ENCODE peak calls at places on chromosome X, in seven cellular contexts. F is A549, U is cardiac fibroblast, N is AG10803, E is dorsolateral prefrontal cortex, J is ovary, D is AG04449. R is an unnamed sample.
A peak's percentile ranks its signal among the peaks of the same experiment; 100 is the strongest.

GRCh38 chrX:585115-585808 is 45.3 kb upstream of the SHOX start:
- DNase-seq in F (no peak), U (no peak), N (no peak), E (no peak), J (no peak), D (no peak), R (no peak)

GRCh38 chrX:9604908-9605306 is 140.0 kb downstream of the TBL1X start:
- DNase-seq in F (no peak), U (no peak), N (no peak), E (no peak), J (no peak), D (no peak), R (no peak)

GRCh38 chrX:65586491-65586890 is 51.9 kb upstream of the LAS1L start:
- DNase-seq in F (no peak), U (peak; percentile 54), N (peak; percentile 35), E (no peak), J (no peak), D (no peak), R (no peak)

GRCh38 chrX:118644378-118644777 is 83.0 kb upstream of the IL13RA1 start:
- DNase-seq in F (peak; percentile 46), U (peak; percentile 66), N (peak; percentile 55), E (no peak), J (no peak), D (no peak), R (no peak)

GRCh38 chrX:149950681-149951080 is 12.4 kb upstream of the EOLA2 start:
- DNase-seq in F (peak; percentile 40), U (peak; percentile 73), N (peak; percentile 63), E (no peak), J (no peak), D (no peak), R (no peak)

GRCh38 chrX:136126892-136127406 is 20.4 kb upstream of the FHL1 start:
- DNase-seq in F (no peak), U (peak; percentile 25), N (peak; percentile 13), E (no peak), J (no peak), D (no peak), R (no peak)

GRCh38 chrX:138859421-138859820 is 147.9 kb upstream of the FGF13 start:
- DNase-seq in F (no peak), U (no peak), N (peak; percentile 76), E (no peak), J (no peak), D (no peak), R (no peak)

GRCh38 chrX:137034508-137034872 is 695 bp upstream of the GPR101 start:
- DNase-seq in F (no peak), U (no peak), N (no peak), E (no peak), J (no peak), D (no peak), R (no peak)

GRCh38 chrX:10577863-10578262 is 42.5 kb downstream of the MID1 start:
- DNase-seq in F (no peak), U (no peak), N (no peak), E (no peak), J (no peak), D (no peak), R (no peak)

GRCh38 chrX:14697453-14697852 is 168.1 kb downstream of the GLRA2 start:
- DNase-seq in F (peak; percentile 18), U (peak; percentile 25), N (no peak), E (no peak), J (no peak), D (no peak), R (no peak)

GRCh38 chrX:81957900-81958545 is 756.1 kb downstream of the SH3BGRL start:
- DNase-seq in F (peak; percentile 0), U (peak; percentile 1), N (no peak), E (no peak), J (no peak), D (no peak), R (no peak)

GRCh38 chrX:45145492-45146215 is 55.0 kb downstream of the DIPK2B start:
- DNase-seq in F (no peak), U (no peak), N (no peak), E (no peak), J (no peak), D (no peak), R (no peak)

GRCh38 chrX:49978191-49978590 is 55.8 kb downstream of the CLCN5 start:
- DNase-seq in F (no peak), U (peak; percentile 37), N (no peak), E (no peak), J (no peak), D (no peak), R (no peak)

GRCh38 chrX:25004040-25004439 is 11.7 kb downstream of the ARX start:
- DNase-seq in F (no peak), U (no peak), N (no peak), E (no peak), J (no peak), D (no peak), R (no peak)

GRCh38 chrX:52359614-52360232 is 9.1 kb upstream of the XAGE2 start:
- DNase-seq in F (no peak), U (peak; percentile 57), N (peak; percentile 10), E (no peak), J (no peak), D (no peak), R (no peak)

GRCh38 chrX:109312757-109313156 is 169.1 kb downstream of the GUCY2F start:
- DNase-seq in F (no peak), U (no peak), N (no peak), E (no peak), J (no peak), D (no peak), R (no peak)

GRCh38 chrX:12137982-12138365 is 299 bp upstream of the FRMPD4 start:
- DNase-seq in F (no peak), U (peak; percentile 27), N (no peak), E (no peak), J (no peak), D (no peak), R (no peak)

GRCh38 chrX:30690330-30690729 is 37.1 kb downstream of the GK start:
- DNase-seq in F (no peak), U (peak; percentile 33), N (peak; percentile 4), E (no peak), J (no peak), D (no peak), R (no peak)

GRCh38 chrX:119391279-119391678 is 7.9 kb upstream of the SLC25A43 start:
- DNase-seq in F (peak; percentile 49), U (peak; percentile 57), N (peak; percentile 32), E (no peak), J (no peak), D (no peak), R (no peak)

GRCh38 chrX:18886344-18887161 is 97.4 kb downstream of the PHKA2 start:
- DNase-seq in F (peak; percentile 52), U (peak; percentile 60), N (peak; percentile 41), E (peak; percentile 54), J (peak; percentile 78), D (no peak), R (peak; percentile 30)

GRCh38 chrX:30971761-30972603 is 82.9 kb upstream of the TAB3 start:
- DNase-seq in F (peak; percentile 22), U (peak; percentile 51), N (peak; percentile 66), E (no peak), J (no peak), D (no peak), R (no peak)

GRCh38 chrX:10783451-10783995 is 163.1 kb upstream of the MID1 start:
- DNase-seq in F (no peak), U (no peak), N (no peak), E (no peak), J (no peak), D (no peak), R (no peak)

GRCh38 chrX:29787666-29788065 is 427.7 kb upstream of the MAGEB2 start:
- DNase-seq in F (no peak), U (peak; percentile 1), N (no peak), E (no peak), J (no peak), D (no peak), R (no peak)

GRCh38 chrX:142036111-142036510 is 132.4 kb downstream of the MAGEC1 start:
- DNase-seq in F (no peak), U (peak; percentile 32), N (no peak), E (no peak), J (no peak), D (no peak), R (no peak)

GRCh38 chrX:46572295-46572936 is 1.1 kb upstream of the CHST7 start:
- DNase-seq in F (peak; percentile 25), U (no peak), N (no peak), E (no peak), J (no peak), D (no peak), R (no peak)

GRCh38 chrX:46573896-46574336 is 351 bp downstream of the CHST7 start:
- DNase-seq in F (peak; percentile 54), U (peak; percentile 64), N (peak; percentile 44), E (peak; percentile 43), J (peak; percentile 74), D (no peak), R (no peak)

GRCh38 chrX:46574337-46574940 is 874 bp downstream of the CHST7 start:
- DNase-seq in F (no peak), U (peak; percentile 44), N (no peak), E (no peak), J (peak; percentile 58), D (no peak), R (no peak)

GRCh38 chrX:46574941-46575381 is 1.4 kb downstream of the CHST7 start:
- DNase-seq in F (no peak), U (no peak), N (no peak), E (no peak), J (peak; percentile 54), D (no peak), R (no peak)

DNA sequence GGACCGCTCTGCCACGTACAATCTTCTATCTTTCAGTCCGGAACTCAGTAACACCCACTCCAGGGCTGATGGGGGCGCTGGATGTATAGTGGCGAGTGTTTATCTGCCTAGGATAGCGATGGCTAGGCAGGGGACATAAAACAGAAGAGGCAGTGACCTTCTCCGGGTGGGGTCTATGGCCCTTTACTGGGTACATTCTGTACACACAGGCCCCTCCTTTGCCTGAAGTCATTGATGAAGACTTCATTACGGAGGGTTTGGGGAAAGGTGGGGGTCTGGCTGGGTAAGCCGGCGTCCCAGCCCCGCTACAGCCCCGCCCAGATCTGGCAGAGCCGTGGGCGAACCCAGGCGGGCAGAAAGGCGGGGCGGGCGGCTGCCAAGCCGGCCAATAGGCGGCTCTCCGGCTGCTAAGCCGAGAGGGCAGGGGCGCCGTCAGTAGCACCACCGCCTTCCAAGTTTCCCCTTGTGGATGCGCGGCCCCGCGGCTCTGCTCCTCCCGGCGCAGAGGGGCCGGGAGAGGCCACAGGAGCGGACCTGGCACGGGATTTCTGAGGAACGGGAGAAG is at the start of gene CHST7:
- DNase-seq in F (peak; percentile 67), U (peak; percentile 68), N (peak; percentile 54), E (peak; percentile 62), J (peak; percentile 84), D (no peak), R (no peak)
- TF ChIP-seq CTCF in F (peak; percentile 61), U (peak; percentile 28), N (peak; percentile 40), E (no peak), J (peak; percentile 51), D (peak; percentile 33), R (no peak)

GRCh38 chrX:85024044-85024443 is 20.4 kb downstream of the APOOL start:
- DNase-seq in F (no peak), U (no peak), N (peak; percentile 1), E (no peak), J (no peak), D (no peak), R (no peak)
- TF ChIP-seq CTCF in F (no peak), U (no peak), N (no peak), E (no peak), J (no peak), D (no peak), R (no peak)

GRCh38 chrX:5458300-5458699 is 770.4 kb downstream of the NLGN4X start:
- DNase-seq in F (no peak), U (no peak), N (no peak), E (no peak), J (no peak), D (no peak), R (no peak)
- TF ChIP-seq CTCF in F (no peak), U (no peak), N (no peak), E (no peak), J (no peak), D (no peak), R (no peak)

GRCh38 chrX:79081895-79082512 is 62.5 kb upstream of the GPR174 start:
- DNase-seq in F (peak; percentile 4), U (peak; percentile 57), N (peak; percentile 14), E (no peak), J (no peak), D (no peak), R (no peak)
- TF ChIP-seq CTCF in F (peak; percentile 57), U (peak; percentile 39), N (peak; percentile 56), E (peak; percentile 67), J (peak; percentile 43), D (peak; percentile 13), R (no peak)